ENCODE peak calls at places on chromosomes 13 and 19, in nine cellular contexts. One of them, this sample, is unnamed.
A peak's percentile ranks its signal among the peaks of the same experiment; 100 is the strongest.

GRCh38 chr13:110070511-110071120 is 236.3 kb downstream of the COL4A1 start:
- DNase-seq in SW480: peak; percentile 67
- DNase-seq in A172: peak; percentile 75
- DNase-seq in stimulated activated CD4-positive, alpha-beta T cell treated with anti-CD3 and anti-CD28 coated beads, Interleukin-4, amount 100 ng/mL, for 48 hours: no peak
- DNase-seq in PC-9: no peak
- DNase-seq in non-pigmented ciliary epithelial cell: peak; percentile 59
- DNase-seq in T-helper 9 cell: no peak
- DNase-seq in PC-3: peak; percentile 59
- DNase-seq in T-helper 2 cell: no peak
- DNase-seq in this sample: no peak

GRCh38 chr19:13002389-13002898 is 7.2 kb downstream of the NFIX start:
- DNase-seq in SW480: no peak
- DNase-seq in A172: no peak
- DNase-seq in stimulated activated CD4-positive, alpha-beta T cell treated with anti-CD3 and anti-CD28 coated beads, Interleukin-4, amount 100 ng/mL, for 48 hours: no peak
- DNase-seq in PC-9: no peak
- DNase-seq in non-pigmented ciliary epithelial cell: no peak
- DNase-seq in T-helper 9 cell: no peak
- DNase-seq in PC-3: no peak
- DNase-seq in T-helper 2 cell: no peak
- DNase-seq in this sample: no peak

GRCh38 chr19:44585371-44586141 is 27.8 kb upstream of the IGSF23 start:
- DNase-seq in SW480: peak; percentile 41
- DNase-seq in A172: peak; percentile 54
- DNase-seq in stimulated activated CD4-positive, alpha-beta T cell treated with anti-CD3 and anti-CD28 coated beads, Interleukin-4, amount 100 ng/mL, for 48 hours: no peak
- DNase-seq in PC-9: peak; percentile 75
- DNase-seq in non-pigmented ciliary epithelial cell: no peak
- DNase-seq in T-helper 9 cell: no peak
- DNase-seq in PC-3: peak; percentile 75
- DNase-seq in T-helper 2 cell: no peak
- DNase-seq in this sample: no peak

GRCh38 chr19:28039677-28040381 is 1173.1 kb downstream of the UQCRFS1 start:
- DNase-seq in SW480: no peak
- DNase-seq in A172: peak; percentile 29
- DNase-seq in stimulated activated CD4-positive, alpha-beta T cell treated with anti-CD3 and anti-CD28 coated beads, Interleukin-4, amount 100 ng/mL, for 48 hours: no peak
- DNase-seq in PC-9: no peak
- DNase-seq in non-pigmented ciliary epithelial cell: no peak
- DNase-seq in T-helper 9 cell: no peak
- DNase-seq in PC-3: no peak
- DNase-seq in T-helper 2 cell: no peak
- DNase-seq in this sample: peak; percentile 67

GRCh38 chr19:29326849-29327840 is 114.2 kb upstream of the UQCRFS1 start:
- DNase-seq in SW480: no peak
- DNase-seq in A172: no peak
- DNase-seq in stimulated activated CD4-positive, alpha-beta T cell treated with anti-CD3 and anti-CD28 coated beads, Interleukin-4, amount 100 ng/mL, for 48 hours: no peak
- DNase-seq in PC-9: no peak
- DNase-seq in non-pigmented ciliary epithelial cell: no peak
- DNase-seq in T-helper 9 cell: no peak
- DNase-seq in PC-3: no peak
- DNase-seq in T-helper 2 cell: no peak
- DNase-seq in this sample: peak; percentile 76

GRCh38 chr13:78689011-78689410 is 30.1 kb upstream of the OBI1 start:
- DNase-seq in SW480: no peak
- DNase-seq in A172: no peak
- DNase-seq in stimulated activated CD4-positive, alpha-beta T cell treated with anti-CD3 and anti-CD28 coated beads, Interleukin-4, amount 100 ng/mL, for 48 hours: no peak
- DNase-seq in PC-9: no peak
- DNase-seq in non-pigmented ciliary epithelial cell: no peak
- DNase-seq in T-helper 9 cell: no peak
- DNase-seq in PC-3: peak; percentile 12
- DNase-seq in T-helper 2 cell: no peak
- DNase-seq in this sample: no peak

GRCh38 chr19:40465025-40465780 is at the start of gene BLVRB:
- DNase-seq in SW480: peak; percentile 92
- DNase-seq in A172: peak; percentile 55
- DNase-seq in stimulated activated CD4-positive, alpha-beta T cell treated with anti-CD3 and anti-CD28 coated beads, Interleukin-4, amount 100 ng/mL, for 48 hours: no peak
- DNase-seq in PC-9: peak; percentile 61
- DNase-seq in non-pigmented ciliary epithelial cell: no peak
- DNase-seq in T-helper 9 cell: no peak
- DNase-seq in PC-3: peak; percentile 39
- DNase-seq in T-helper 2 cell: peak; percentile 21
- DNase-seq in this sample: no peak

GRCh38 chr13:113129921-113130750 is 7.5 kb downstream of the F10 start:
- DNase-seq in SW480: no peak
- DNase-seq in A172: no peak
- DNase-seq in stimulated activated CD4-positive, alpha-beta T cell treated with anti-CD3 and anti-CD28 coated beads, Interleukin-4, amount 100 ng/mL, for 48 hours: no peak
- DNase-seq in PC-9: no peak
- DNase-seq in non-pigmented ciliary epithelial cell: no peak
- DNase-seq in T-helper 9 cell: no peak
- DNase-seq in PC-3: no peak
- DNase-seq in T-helper 2 cell: no peak
- DNase-seq in this sample: peak; percentile 84

GRCh38 chr13:59086147-59086546 is 1077.6 kb downstream of the DIAPH3 start:
- DNase-seq in SW480: peak; percentile 35
- DNase-seq in A172: peak; percentile 88
- DNase-seq in stimulated activated CD4-positive, alpha-beta T cell treated with anti-CD3 and anti-CD28 coated beads, Interleukin-4, amount 100 ng/mL, for 48 hours: no peak
- DNase-seq in PC-9: no peak
- DNase-seq in non-pigmented ciliary epithelial cell: peak; percentile 86
- DNase-seq in T-helper 9 cell: no peak
- DNase-seq in PC-3: peak; percentile 62
- DNase-seq in T-helper 2 cell: no peak
- DNase-seq in this sample: no peak

GRCh38 chr13:105502193-105502592 is 1033.3 kb downstream of the EFNB2 start:
- DNase-seq in SW480: no peak
- DNase-seq in A172: no peak
- DNase-seq in stimulated activated CD4-positive, alpha-beta T cell treated with anti-CD3 and anti-CD28 coated beads, Interleukin-4, amount 100 ng/mL, for 48 hours: no peak
- DNase-seq in PC-9: no peak
- DNase-seq in non-pigmented ciliary epithelial cell: no peak
- DNase-seq in T-helper 9 cell: no peak
- DNase-seq in PC-3: no peak
- DNase-seq in T-helper 2 cell: no peak
- DNase-seq in this sample: no peak

GRCh38 chr19:16193466-16193865 is 4.2 kb upstream of the AP1M1 start:
- DNase-seq in SW480: no peak
- DNase-seq in A172: no peak
- DNase-seq in stimulated activated CD4-positive, alpha-beta T cell treated with anti-CD3 and anti-CD28 coated beads, Interleukin-4, amount 100 ng/mL, for 48 hours: no peak
- DNase-seq in PC-9: no peak
- DNase-seq in non-pigmented ciliary epithelial cell: no peak
- DNase-seq in T-helper 9 cell: no peak
- DNase-seq in PC-3: no peak
- DNase-seq in T-helper 2 cell: no peak
- DNase-seq in this sample: no peak

GRCh38 chr13:64912141-64912540 is 2318.0 kb downstream of the PCDH9 start:
- DNase-seq in SW480: no peak
- DNase-seq in A172: peak; percentile 83
- DNase-seq in stimulated activated CD4-positive, alpha-beta T cell treated with anti-CD3 and anti-CD28 coated beads, Interleukin-4, amount 100 ng/mL, for 48 hours: no peak
- DNase-seq in PC-9: peak; percentile 36
- DNase-seq in non-pigmented ciliary epithelial cell: peak; percentile 46
- DNase-seq in T-helper 9 cell: no peak
- DNase-seq in PC-3: peak; percentile 62
- DNase-seq in T-helper 2 cell: no peak
- DNase-seq in this sample: no peak

This sample was measured in osteocyte.